ENCODE peak calls at places on chromosomes 16 and 17, in five cellular contexts. V is activated T-helper 9 cell treated with anti-CD3 and anti-CD28 coated beads, Interleukin-2, amount 50 U/mL, for 16 hours; R is activated T-cell treated with anti-CD3 and anti-CD28 coated beads, Interleukin-2, amount 50 U/mL, for 4 hours; S is EL; U is GM13976. K is an unnamed sample.

GRCh38 chr17:49035470-49036269 is 38.5 kb downstream of the IGF2BP1 start:
- DNase-seq in V (no peak), R (no peak), S (peak), U (peak), K (peak)

GRCh38 chr16:68399456-68399855 is 48.9 kb downstream of the SMPD3 start:
- DNase-seq in V (no peak), R (no peak), S (peak), U (no peak), K (no peak)

GRCh38 chr17:1454541-1454940 is 1.5 kb downstream of the CRK start:
- DNase-seq in V (no peak), R (no peak), S (no peak), U (no peak), K (no peak)

GRCh38 chr16:82439678-82440293 is 187.0 kb upstream of the CDH13 start:
- DNase-seq in V (no peak), R (no peak), S (peak), U (peak), K (no peak)

GRCh38 chr16:68715471-68715870 is 21.6 kb upstream of the CDH1 start:
- DNase-seq in V (no peak), R (no peak), S (no peak), U (no peak), K (no peak)

GRCh38 chr17:50169121-50169764 is 3.4 kb downstream of the SGCA start:
- DNase-seq in V (no peak), R (peak), S (peak), U (peak), K (peak)

GRCh38 chr16:84052071-84052622 is 9.6 kb upstream of the SLC38A8 start:
- DNase-seq in V (no peak), R (no peak), S (no peak), U (no peak), K (no peak)

GRCh38 chr16:12260647-12261262 is 284.2 kb downstream of the SNX29 start:
- DNase-seq in V (no peak), R (no peak), S (no peak), U (no peak), K (no peak)

GRCh38 chr16:72794986-72795385 is 252.9 kb downstream of the ZFHX3 start:
- DNase-seq in V (no peak), R (no peak), S (no peak), U (peak), K (no peak)

GRCh38 chr16:14180431-14181059 is 109.4 kb downstream of the MRTFB start:
- DNase-seq in V (no peak), R (no peak), S (no peak), U (no peak), K (no peak)